ENCODE peak calls at places on chromosomes 12 and 14, in six cellular contexts. L, E, I, R, X and G are unnamed samples.

GRCh38 chr12:29116414-29116813 is 32.7 kb upstream of the FAR2 start:
- DNase-seq in L (no peak), E (no peak), I (no peak), R (no peak), X (no peak), G (no peak)

GRCh38 chr12:102958073-102958829 is 777 bp downstream of the ASCL1 start:
- DNase-seq in L (peak; percentile 19), E (peak; percentile 81), I (peak; percentile 90), R (peak; percentile 39), X (peak; percentile 77), G (peak; percentile 90)

GRCh38 chr12:69278814-69279782 is 39.7 kb downstream of the CPSF6 start:
- DNase-seq in L (no peak), E (no peak), I (no peak), R (no peak), X (no peak), G (peak; percentile 14)

GRCh38 chr12:96247567-96247962 is 53.4 kb downstream of the ELK3 start:
- DNase-seq in L (peak; percentile 78), E (no peak), I (no peak), R (no peak), X (no peak), G (no peak)

GRCh38 chr14:72291908-72292688 is 359.9 kb downstream of the RGS6 start:
- DNase-seq in L (peak; percentile 58), E (peak; percentile 63), I (no peak), R (peak; percentile 30), X (peak; percentile 52), G (peak; percentile 61)

GRCh38 chr12:47270782-47271664 is 191.3 kb upstream of the AMIGO2 start:
- DNase-seq in L (peak; percentile 77), E (no peak), I (no peak), R (no peak), X (no peak), G (no peak)

GRCh38 chr12:45388545-45388944 is 172.7 kb downstream of the ANO6 start:
- DNase-seq in L (peak; percentile 58), E (no peak), I (no peak), R (no peak), X (no peak), G (peak; percentile 61)

GRCh38 chr12:115452751-115453281 is 768.8 kb upstream of the TBX3 start:
- DNase-seq in L (no peak), E (no peak), I (peak; percentile 63), R (no peak), X (peak; percentile 65), G (peak; percentile 52)

GRCh38 chr14:53055003-53055402 is 98.1 kb downstream of the DDHD1 start:
- DNase-seq in L (peak; percentile 72), E (peak; percentile 35), I (no peak), R (no peak), X (no peak), G (peak; percentile 57)

GRCh38 chr14:74898083-74898482 is 16.4 kb downstream of the DLST start:
- DNase-seq in L (no peak), E (no peak), I (no peak), R (no peak), X (no peak), G (no peak)

GRCh38 chr14:36510078-36510799 is 9.8 kb downstream of the NKX2-1 start:
- DNase-seq in L (no peak), E (no peak), I (peak; percentile 63), R (no peak), X (no peak), G (peak; percentile 61)

GRCh38 chr12:130214686-130215370 is 52.6 kb downstream of the FZD10 start:
- DNase-seq in L (no peak), E (no peak), I (no peak), R (no peak), X (no peak), G (peak; percentile 39)

GRCh38 chr12:96117460-96117859 is 76.7 kb upstream of the ELK3 start:
- DNase-seq in L (no peak), E (no peak), I (no peak), R (no peak), X (no peak), G (no peak)

GRCh38 chr12:8549381-8549780 is 8.7 kb upstream of the CLEC4E start:
- DNase-seq in L (no peak), E (no peak), I (no peak), R (no peak), X (no peak), G (no peak)

GRCh38 chr12:102539651-102540553 is 59.5 kb upstream of the IGF1 start:
- DNase-seq in L (peak; percentile 81), E (peak; percentile 23), I (no peak), R (peak; percentile 87), X (no peak), G (peak; percentile 91)

GRCh38 chr12:57604454-57605307 is at the start of gene DTX3:
- DNase-seq in L (no peak), E (no peak), I (peak; percentile 68), R (no peak), X (peak; percentile 70), G (peak; percentile 53)

GRCh38 chr12:47377414-47378221 is 297.9 kb upstream of the AMIGO2 start:
- DNase-seq in L (peak; percentile 100), E (no peak), I (no peak), R (peak; percentile 20), X (no peak), G (no peak)

GRCh38 chr12:26009593-26009992 is 51.1 kb downstream of the RASSF8 start:
- DNase-seq in L (no peak), E (no peak), I (no peak), R (peak; percentile 15), X (no peak), G (no peak)

GRCh38 chr12:90026516-90026915 is 317.9 kb upstream of the ATP2B1 start:
- DNase-seq in L (no peak), E (no peak), I (no peak), R (peak; percentile 64), X (no peak), G (no peak)

GRCh38 chr12:51620448-51620847 is 29.4 kb downstream of the SCN8A start:
- DNase-seq in L (peak; percentile 50), E (no peak), I (no peak), R (no peak), X (no peak), G (no peak)

GRCh38 chr12:91877022-91877421 is 268.6 kb downstream of the BTG1 start:
- DNase-seq in L (peak; percentile 40), E (no peak), I (no peak), R (peak; percentile 32), X (no peak), G (peak; percentile 45)

GRCh38 chr12:63930971-63931370 is 86.5 kb downstream of the SRGAP1 start:
- DNase-seq in L (peak; percentile 72), E (no peak), I (no peak), R (no peak), X (no peak), G (no peak)

GRCh38 chr14:68946423-68946822 is 32.7 kb downstream of the ACTN1 start:
- DNase-seq in L (no peak), E (no peak), I (no peak), R (no peak), X (no peak), G (no peak)

GRCh38 chr14:68947802-68948201 is 31.3 kb downstream of the ACTN1 start:
- DNase-seq in L (peak; percentile 42), E (no peak), I (no peak), R (no peak), X (no peak), G (peak; percentile 57)

GRCh38 chr14:68945190-68945584 is 33.9 kb downstream of the ACTN1 start:
- DNase-seq in L (no peak), E (no peak), I (no peak), R (no peak), X (no peak), G (no peak)

GRCh38 chr14:68944162-68944561 is 34.9 kb downstream of the ACTN1 start:
- DNase-seq in L (no peak), E (no peak), I (no peak), R (no peak), X (no peak), G (no peak)

GRCh38 chr14:68945585-68946289 is 33.4 kb downstream of the ACTN1 start:
- DNase-seq in L (no peak), E (no peak), I (no peak), R (no peak), X (no peak), G (no peak)
- H2BK120ac ChIP-seq in L (no peak overlapping the region), E (no peak overlapping the region), I (no peak overlapping the region), R (no peak overlapping the region), X (no peak overlapping the region), G (no peak overlapping the region)

GRCh38 chr12:54222609-54223008 is 33.8 kb upstream of the SMUG1 start:
- DNase-seq in L (peak; percentile 98), E (no peak), I (no peak), R (no peak), X (no peak), G (no peak)
- H3K27ac ChIP-seq in L (peak overlapping the region; percentile 94), E (no peak overlapping the region), I (no peak overlapping the region), R (no peak overlapping the region), X (no peak overlapping the region), G (no peak overlapping the region)

DNA sequence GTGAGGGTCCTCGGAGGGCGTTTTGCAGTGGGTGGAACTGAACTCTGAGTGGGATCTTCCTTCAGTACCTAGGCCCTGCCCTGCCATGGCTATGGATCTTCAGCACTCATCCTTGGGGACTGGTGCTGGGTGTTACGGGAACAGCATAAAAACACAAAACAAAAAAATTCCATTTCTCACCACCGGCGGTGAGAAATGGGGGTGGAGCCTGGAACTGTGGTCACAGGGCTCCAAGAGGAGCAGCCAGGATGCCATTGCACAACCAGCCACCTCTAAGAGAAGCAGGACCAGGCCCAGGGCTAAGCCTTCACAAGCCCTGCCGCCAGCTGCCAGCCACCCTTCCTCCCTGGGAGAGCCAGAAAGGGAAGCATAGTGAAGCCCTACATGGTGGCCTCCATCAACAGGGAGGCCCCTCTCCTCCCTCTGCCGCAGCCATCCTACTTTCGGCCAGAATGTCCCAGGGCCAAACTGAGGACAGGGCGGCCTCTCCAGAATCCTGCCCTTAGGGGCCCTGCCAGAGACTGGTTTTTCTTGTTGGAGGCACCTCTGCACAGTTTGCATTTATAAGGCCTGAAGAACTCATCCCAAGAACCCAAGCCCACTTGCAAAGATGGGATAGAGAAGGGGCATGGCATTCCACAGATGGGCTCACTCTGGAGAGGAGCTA is 76.5 kb downstream of the VCPKMT start:
- DNase-seq in L (no peak), E (no peak), I (no peak), R (peak; percentile 95), X (no peak), G (peak; percentile 60)
- H3K4ac ChIP-seq in L (peak overlapping the region; percentile 96), E (no peak overlapping the region), I (no peak overlapping the region), R (peak overlapping the region; percentile 82), X (no peak overlapping the region), G (no peak overlapping the region)

GRCh38 chr12:62885242-62885641 is 49.7 kb downstream of the PPM1H start:
- DNase-seq in L (no peak), E (no peak), I (no peak), R (no peak), X (no peak), G (no peak)

GRCh38 chr12:62891805-62892549 is 43.0 kb downstream of the PPM1H start:
- DNase-seq in L (no peak), E (no peak), I (no peak), R (peak; percentile 29), X (no peak), G (no peak)

GRCh38 chr12:62882696-62883095 is 52.3 kb downstream of the PPM1H start:
- DNase-seq in L (no peak), E (no peak), I (no peak), R (no peak), X (no peak), G (no peak)

GRCh38 chr12:62882140-62882539 is 52.8 kb downstream of the PPM1H start:
- DNase-seq in L (no peak), E (no peak), I (no peak), R (no peak), X (no peak), G (no peak)

DNA sequence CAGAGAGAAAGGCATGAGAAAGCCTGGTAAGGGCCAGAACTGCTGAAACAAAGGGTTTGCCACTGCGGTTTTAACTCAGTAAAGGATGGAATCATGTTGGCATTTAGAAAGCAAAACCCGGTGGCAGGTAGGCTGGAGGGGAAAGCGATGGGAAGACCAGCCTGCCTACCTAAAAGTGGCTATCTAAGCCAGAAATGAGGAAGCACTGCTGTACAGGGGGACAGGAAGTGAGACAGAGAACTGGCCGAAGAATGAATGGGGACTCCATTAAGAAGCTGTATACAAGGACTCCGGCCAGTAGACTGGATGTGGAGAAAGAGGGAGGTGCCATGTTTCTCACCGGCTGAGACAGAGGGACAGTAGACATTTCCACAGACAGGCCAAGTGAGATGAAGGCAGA is 48.2 kb downstream of the PPM1H start:
- DNase-seq in L (no peak), E (no peak), I (no peak), R (no peak), X (no peak), G (no peak)
- H2BK120ac ChIP-seq in L (no peak overlapping the region), E (no peak overlapping the region), I (no peak overlapping the region), R (no peak overlapping the region), X (no peak overlapping the region), G (no peak overlapping the region)